ENCODE peak calls at places on chromosomes 2 and 18, in six cellular contexts. Z, C, Y, H, V and T are unnamed samples.

GRCh38 chr18:11676867-11677266 is 12.2 kb upstream of the GNAL start:
- DNase-seq in Z (no peak), C (no peak), Y (no peak), H (no peak), V (no peak), T (no peak)

GRCh38 chr2:37867166-37867565 is 57.9 kb upstream of the RMDN2 start:
- DNase-seq in Z (no peak), C (no peak), Y (no peak), H (no peak), V (no peak), T (no peak)

GRCh38 chr2:60735496-60736250 is 20.4 kb upstream of the PAPOLG start:
- DNase-seq in Z (no peak), C (no peak), Y (no peak), H (no peak), V (no peak), T (no peak)

GRCh38 chr18:9103488-9103887 is 989 bp downstream of the NDUFV2 start:
- DNase-seq in Z (no peak), C (no peak), Y (no peak), H (no peak), V (no peak), T (no peak)

GRCh38 chr2:152222975-152223638 is 47.5 kb upstream of the STAM2 start:
- DNase-seq in Z (peak; percentile 42), C (peak; percentile 55), Y (no peak), H (peak; percentile 31), V (peak; percentile 73), T (no peak)

GRCh38 chr2:44753552-44754285 is 187.8 kb upstream of the SIX3 start:
- DNase-seq in Z (no peak), C (no peak), Y (no peak), H (no peak), V (no peak), T (no peak)

GRCh38 chr2:141766225-141766624 is 364.6 kb downstream of the LRP1B start:
- DNase-seq in Z (no peak), C (no peak), Y (no peak), H (no peak), V (no peak), T (no peak)

GRCh38 chr2:197248623-197249022 is 62.0 kb downstream of the ANKRD44 start:
- DNase-seq in Z (no peak), C (no peak), Y (no peak), H (no peak), V (no peak), T (no peak)

GRCh38 chr2:239769574-239770145 is 255.5 kb downstream of the NDUFA10 start:
- DNase-seq in Z (peak; percentile 25), C (no peak), Y (no peak), H (no peak), V (no peak), T (peak; percentile 35)

GRCh38 chr2:68088950-68089349 is 26.1 kb upstream of the C1D start:
- DNase-seq in Z (no peak), C (no peak), Y (no peak), H (no peak), V (no peak), T (no peak)

GRCh38 chr2:94986392-94986963 is 39.0 kb upstream of the MAL start:
- DNase-seq in Z (peak; percentile 34), C (no peak), Y (no peak), H (no peak), V (no peak), T (no peak)

GRCh38 chr18:51490417-51490816 is 292.9 kb upstream of the MEX3C start:
- DNase-seq in Z (no peak), C (no peak), Y (no peak), H (no peak), V (no peak), T (no peak)

GRCh38 chr2:241272298-241272721 is 43.2 kb downstream of the HDLBP start:
- DNase-seq in Z (peak; percentile 49), C (peak; percentile 55), Y (peak; percentile 88), H (peak; percentile 49), V (peak; percentile 31), T (peak; percentile 74)

GRCh38 chr2:120316528-120317179 is 29.3 kb upstream of the INHBB start:
- DNase-seq in Z (no peak), C (no peak), Y (no peak), H (no peak), V (no peak), T (peak; percentile 28)

GRCh38 chr2:199940373-199940772 is 14.9 kb downstream of the TYW5 start:
- DNase-seq in Z (peak; percentile 28), C (no peak), Y (no peak), H (no peak), V (no peak), T (no peak)

GRCh38 chr2:207444756-207445155 is 85.0 kb upstream of the CREB1 start:
- DNase-seq in Z (no peak), C (no peak), Y (no peak), H (no peak), V (no peak), T (no peak)

GRCh38 chr18:49859725-49860124 is 46.4 kb upstream of the ACAA2 start:
- DNase-seq in Z (no peak), C (no peak), Y (no peak), H (no peak), V (no peak), T (no peak)
- H3K27ac ChIP-seq in Z (no peak overlapping the region), C (no peak overlapping the region), Y (no peak overlapping the region), H (no peak overlapping the region), V (no peak overlapping the region), T (peak overlapping the region; percentile 59)

GRCh38 chr2:66189598-66189997 is 245.3 kb upstream of the MEIS1 start:
- DNase-seq in Z (peak; percentile 14), C (no peak), Y (no peak), H (no peak), V (peak; percentile 21), T (no peak)

DNA sequence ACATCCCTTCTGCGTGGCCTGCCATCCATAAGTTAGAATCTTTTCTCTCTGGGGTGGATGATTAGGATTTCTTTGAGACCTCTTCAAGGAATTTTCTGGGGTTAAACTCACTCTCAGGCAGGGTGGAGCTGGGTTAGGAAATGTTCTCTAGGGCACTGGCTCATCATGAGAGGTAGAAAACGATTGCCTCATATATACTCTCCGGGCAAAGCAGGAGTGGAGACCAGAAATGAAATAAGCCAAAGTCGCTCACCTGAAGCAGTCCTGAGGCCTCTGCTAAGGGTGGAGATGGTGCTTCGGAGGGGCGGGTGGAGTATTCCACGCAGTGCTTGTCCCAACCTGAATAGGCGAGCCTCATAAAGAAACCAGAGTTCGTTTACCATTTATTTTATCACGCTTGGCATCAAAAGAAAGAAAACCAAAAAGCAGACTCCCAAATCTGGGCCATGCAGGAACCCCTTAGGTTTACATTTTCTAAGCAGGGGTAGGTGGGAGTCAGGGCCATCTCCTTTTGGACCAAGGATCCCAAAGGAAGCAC is 249.4 kb upstream of the MEIS1 start:
- DNase-seq in Z (no peak), C (no peak), Y (no peak), H (no peak), V (no peak), T (no peak)
- H3K27ac ChIP-seq in Z (no peak overlapping the region), C (no peak overlapping the region), Y (no peak overlapping the region), H (no peak overlapping the region), V (no peak overlapping the region), T (no peak overlapping the region)

GRCh38 chr2:98869868-98870267 is 66.2 kb downstream of the CRACDL start:
- DNase-seq in Z (no peak), C (no peak), Y (peak; percentile 88), H (no peak), V (no peak), T (peak; percentile 88)

GRCh38 chr2:98869272-98869641 is 66.8 kb downstream of the CRACDL start:
- DNase-seq in Z (no peak), C (no peak), Y (peak; percentile 92), H (no peak), V (no peak), T (peak; percentile 92)

GRCh38 chr2:98872526-98872925 is 63.5 kb downstream of the CRACDL start:
- DNase-seq in Z (no peak), C (no peak), Y (no peak), H (no peak), V (no peak), T (no peak)

GRCh38 chr2:98871506-98871905 is 64.5 kb downstream of the CRACDL start:
- DNase-seq in Z (no peak), C (no peak), Y (no peak), H (no peak), V (no peak), T (no peak)

DNA sequence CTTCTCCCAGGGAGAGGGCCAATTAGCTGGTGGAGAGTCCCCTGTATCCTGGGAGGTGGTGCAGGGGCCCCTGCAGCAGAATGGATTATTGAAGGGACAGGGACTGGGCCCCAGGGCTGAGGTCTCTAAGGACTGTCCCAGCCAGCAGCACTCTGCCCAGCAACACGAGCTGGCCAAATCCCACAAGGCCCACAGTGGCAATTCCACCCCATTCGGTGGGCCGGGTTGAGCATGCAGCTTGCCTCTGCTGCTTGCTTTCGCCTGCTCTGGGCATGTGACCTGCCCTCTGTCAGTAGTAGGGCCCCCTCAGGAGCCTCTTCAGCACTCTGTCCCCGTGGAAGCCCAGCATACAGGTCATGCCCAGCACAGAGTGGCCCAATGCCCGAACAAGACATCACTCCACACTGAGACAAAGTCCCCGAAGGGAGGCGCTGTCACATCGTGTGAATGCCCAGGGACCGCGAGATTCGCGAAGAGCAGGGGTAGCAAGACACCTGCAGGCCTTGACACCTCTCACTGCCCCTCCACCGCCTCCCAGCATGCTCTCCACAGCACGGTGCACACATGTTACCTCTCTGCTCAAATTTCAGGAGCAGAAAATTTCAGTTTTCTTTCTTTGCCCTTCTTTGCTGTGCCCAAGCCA is 65.4 kb downstream of the CRACDL start:
- DNase-seq in Z (no peak), C (no peak), Y (no peak), H (no peak), V (no peak), T (no peak)
- H3K27ac ChIP-seq in Z (no peak overlapping the region), C (no peak overlapping the region), Y (no peak overlapping the region), H (no peak overlapping the region), V (no peak overlapping the region), T (peak overlapping the region; percentile 46)

GRCh38 chr2:181471783-181472182 is 14.6 kb downstream of the ITGA4 start:
- DNase-seq in Z (no peak), C (no peak), Y (no peak), H (no peak), V (no peak), T (no peak)
- H3K27ac ChIP-seq in Z (no peak overlapping the region), C (no peak overlapping the region), Y (no peak overlapping the region), H (no peak overlapping the region), V (no peak overlapping the region), T (no peak overlapping the region)

DNA sequence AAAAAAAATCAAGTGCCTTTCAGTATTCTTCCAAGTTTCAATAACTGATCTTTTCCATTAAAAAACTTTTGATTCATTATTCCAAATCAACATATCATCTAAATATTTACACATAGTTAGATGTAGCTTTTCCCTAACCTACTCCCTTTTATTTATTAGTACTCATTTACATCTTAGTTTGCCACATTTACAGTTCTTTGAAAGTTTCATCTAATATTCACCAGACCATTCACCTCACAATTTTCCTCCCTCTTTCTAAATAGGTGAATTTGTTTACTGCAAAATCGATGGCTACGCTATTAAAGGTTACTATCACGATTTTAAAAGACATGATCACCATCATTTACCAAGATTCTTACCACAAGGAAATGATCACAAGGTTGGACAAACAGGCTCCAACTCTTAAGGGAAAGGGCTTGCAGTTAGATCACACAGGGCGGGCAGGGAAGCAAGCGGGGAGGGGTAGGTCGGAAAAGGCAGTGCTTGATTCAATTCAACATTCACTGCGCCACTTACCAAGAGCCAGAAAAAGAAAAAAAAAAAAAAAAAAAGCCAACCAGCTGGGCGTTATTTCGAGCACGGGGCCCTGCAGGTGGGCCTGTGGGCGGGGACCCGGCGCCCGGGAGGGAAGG is 628 bp upstream of the MARCHF7 start:
- DNase-seq in Z (no peak), C (no peak), Y (no peak), H (no peak), V (no peak), T (no peak)
- H3K27ac ChIP-seq in Z (peak overlapping the region; percentile 98), C (peak overlapping the region; percentile 85), Y (peak overlapping the region; percentile 99), H (peak overlapping the region; percentile 98), V (peak overlapping the region; percentile 98), T (peak overlapping the region; percentile 99)

GRCh38 chr18:23059541-23060465 is 75.5 kb upstream of the CABLES1 start:
- DNase-seq in Z (no peak), C (no peak), Y (no peak), H (no peak), V (no peak), T (no peak)
- H3K27ac ChIP-seq in Z (no peak overlapping the region), C (no peak overlapping the region), Y (no peak overlapping the region), H (no peak overlapping the region), V (no peak overlapping the region), T (no peak overlapping the region)